ENCODE peak calls at places on chromosome 14, in four cellular contexts. T, A, G and I are unnamed samples.
A peak's percentile ranks its signal among the peaks of the same experiment; 100 is the strongest.

GRCh38 chr14:56273151-56273550 is 154.9 kb downstream of the PELI2 start:
- DNase-seq in A (no peak), G (no peak), T (no peak), I (no peak)

GRCh38 chr14:50520947-50521815 is 11.2 kb downstream of the MAP4K5 start:
- DNase-seq in G (no peak), T (no peak), A (no peak), I (no peak)

GRCh38 chr14:52399886-52400599 is 85.9 kb downstream of the PTGER2 start:
- DNase-seq in G (no peak), A (no peak), T (no peak), I (peak; percentile 11)

GRCh38 chr14:78737116-78737515 is 566.9 kb downstream of the NRXN3 start:
- DNase-seq in T (no peak), G (no peak), A (no peak), I (no peak)

GRCh38 chr14:62431496-62431895 is 613.8 kb downstream of the KCNH5 start:
- DNase-seq in T (no peak), A (no peak), G (peak; percentile 1), I (no peak)

GRCh38 chr14:40630471-40630870 is 976.2 kb upstream of the LRFN5 start:
- DNase-seq in G (no peak), T (no peak), A (no peak), I (no peak)

GRCh38 chr14:79514700-79515099 is 696.6 kb downstream of the DIO2 start:
- DNase-seq in G (no peak), A (no peak), T (no peak), I (no peak)

GRCh38 chr14:37197421-37198272 is at the start of gene MIPOL1:
- DNase-seq in G (peak; percentile 25), A (peak; percentile 25), T (peak; percentile 79), I (peak; percentile 97)

GRCh38 chr14:76918751-76919421 is 92.7 kb downstream of the LRRC74A start:
- DNase-seq in G (peak; percentile 74), A (no peak), T (peak; percentile 24), I (peak; percentile 72)

GRCh38 chr14:54881761-54882401 is 20.7 kb downstream of the GCH1 start:
- DNase-seq in T (no peak), G (no peak), A (no peak), I (no peak)

GRCh38 chr14:104554608-104555401 is 24.8 kb upstream of the C14orf180 start:
- DNase-seq in T (no peak), A (no peak), G (peak; percentile 68), I (no peak)

GRCh38 chr14:85731198-85731597 is 201.3 kb downstream of the FLRT2 start:
- DNase-seq in A (no peak), T (no peak), G (no peak), I (no peak)

GRCh38 chr14:35197015-35197414 is 74.7 kb downstream of the PRORP start:
- DNase-seq in A (no peak), G (no peak), T (no peak), I (no peak)

GRCh38 chr14:52304248-52304904 is 9.7 kb upstream of the PTGER2 start:
- DNase-seq in T (no peak), A (no peak), G (no peak), I (no peak)

GRCh38 chr14:52327374-52328226 is 13.5 kb downstream of the PTGER2 start:
- DNase-seq in G (no peak), T (no peak), A (no peak), I (no peak)

GRCh38 chr14:77305696-77306095 is 15.0 kb downstream of the POMT2 start:
- DNase-seq in G (no peak), A (no peak), T (no peak), I (no peak)

GRCh38 chr14:83611906-83612305 is 1918.0 kb upstream of the FLRT2 start:
- DNase-seq in A (no peak), G (no peak), T (no peak), I (no peak)

GRCh38 chr14:65281991-65282908 is 130.3 kb upstream of the FUT8 start:
- DNase-seq in G (no peak), T (no peak), A (peak; percentile 80), I (no peak)

GRCh38 chr14:27605298-27605697 is 1007.5 kb upstream of the NOVA1 start:
- DNase-seq in A (no peak), G (no peak), T (no peak), I (peak; percentile 36)

GRCh38 chr14:31414190-31414833 is 6.0 kb downstream of the HEATR5A start:
- DNase-seq in T (peak; percentile 49), G (no peak), A (no peak), I (no peak)

GRCh38 chr14:93033039-93033982 is 82.4 kb downstream of the ITPK1 start:
- DNase-seq in T (no peak), A (no peak), G (no peak), I (no peak)

GRCh38 chr14:70359076-70359424 is 433 bp downstream of the COX16 start:
- DNase-seq in G (no peak), A (no peak), T (no peak), I (no peak)

GRCh38 chr14:104707629-104708595 is 16.1 kb upstream of the ADSS1 start:
- DNase-seq in T (no peak), A (no peak), G (no peak), I (no peak)

GRCh38 chr14:24913746-24914145 is 136.2 kb downstream of the STXBP6 start:
- DNase-seq in T (no peak), G (no peak), A (no peak), I (no peak)

GRCh38 chr14:58947816-58948440 is 240.5 kb upstream of the DAAM1 start:
- DNase-seq in A (no peak), T (no peak), G (no peak), I (no peak)

GRCh38 chr14:49549881-49550280 is 36.3 kb downstream of the RPS29 start:
- DNase-seq in A (peak; percentile 13), T (no peak), G (no peak), I (no peak)

GRCh38 chr14:70257526-70257925 is 68.8 kb upstream of the SLC8A3 start:
- DNase-seq in T (no peak), G (no peak), A (peak; percentile 34), I (no peak)

GRCh38 chr14:50122291-50122690 is 5.9 kb upstream of the VCPKMT start:
- DNase-seq in T (no peak), G (no peak), A (no peak), I (no peak)

GRCh38 chr14:79383031-79383430 is 828.3 kb downstream of the DIO2 start:
- DNase-seq in T (no peak), G (no peak), A (no peak), I (no peak)

GRCh38 chr14:35682802-35683201 is 126.3 kb downstream of the RALGAPA1 start:
- DNase-seq in A (no peak), T (no peak), G (no peak), I (no peak)

GRCh38 chr14:92502541-92503286 is 10.9 kb upstream of the RIN3 start:
- DNase-seq in T (no peak), A (no peak), G (no peak), I (no peak)

GRCh38 chr14:95314609-95315008 is 5.1 kb downstream of the CLMN start:
- DNase-seq in A (no peak), G (peak; percentile 27), T (no peak), I (peak; percentile 42)

GRCh38 chr14:77023001-77023996 is 5.2 kb downstream of the IRF2BPL start:
- DNase-seq in T (peak; percentile 97), G (peak; percentile 70), A (no peak), I (peak; percentile 78)

GRCh38 chr14:100612879-100613455 is 25.8 kb upstream of the BEGAIN start:
- DNase-seq in T (no peak), A (no peak), G (peak; percentile 83), I (no peak)

GRCh38 chr14:65070710-65071033 is 31.6 kb downstream of the MAX start:
- DNase-seq in G (peak; percentile 64), T (no peak), A (no peak), I (no peak)

GRCh38 chr14:55301722-55302121 is 30.5 kb downstream of the FBXO34 start:
- DNase-seq in T (peak; percentile 28), G (peak; percentile 31), A (no peak), I (no peak)

GRCh38 chr14:67269338-67270060 is 28.3 kb downstream of the PALS1 start:
- DNase-seq in G (peak; percentile 4), T (no peak), A (no peak), I (no peak)

GRCh38 chr14:93090826-93091583 is 24.7 kb downstream of the ITPK1 start:
- DNase-seq in T (no peak), A (no peak), G (peak; percentile 92), I (peak; percentile 31)

DNA sequence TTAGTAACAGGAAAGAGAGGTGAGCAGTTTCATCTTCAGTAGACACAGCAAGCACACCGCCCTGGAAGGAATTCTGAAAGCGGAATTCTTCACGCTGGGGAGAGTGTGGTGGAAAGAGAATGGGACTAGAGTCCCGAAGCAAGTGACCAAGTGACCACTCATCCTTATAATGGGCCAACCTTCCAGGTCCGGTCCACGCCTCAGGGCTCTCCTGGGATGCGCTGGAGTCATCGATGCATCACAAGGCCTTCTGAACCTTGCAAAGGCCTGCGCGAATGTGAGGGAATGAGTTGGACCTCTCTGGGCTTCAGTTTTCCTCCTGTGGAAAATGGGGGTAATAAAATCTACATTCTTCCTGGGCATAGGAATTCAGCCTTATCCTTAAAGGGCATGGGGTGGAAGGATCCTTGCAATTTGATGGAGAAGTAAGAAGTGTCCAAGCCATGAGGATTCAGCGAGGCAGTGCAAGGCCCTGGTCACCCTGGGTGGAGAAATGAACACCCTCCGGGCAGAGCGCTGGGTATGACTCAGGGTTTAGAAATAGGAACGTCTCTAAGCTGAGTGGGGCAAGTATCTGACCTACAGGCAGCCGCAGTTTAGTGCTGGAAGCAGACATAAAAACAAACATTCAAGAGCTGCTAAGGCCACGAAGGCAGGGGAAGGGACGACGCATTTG is 97.7 kb downstream of the SETD3 start:
- DNase-seq in G (no peak), A (no peak), T (no peak), I (peak; percentile 23)
- TF ChIP-seq JUND in G (no peak), A (no peak), T (no peak), I (no peak)

GRCh38 chr14:42004321-42004720 is 397.6 kb downstream of the LRFN5 start:
- DNase-seq in A (no peak), T (no peak), G (no peak), I (no peak)
- TF ChIP-seq JUND in A (no peak), T (no peak), G (no peak), I (no peak)

GRCh38 chr14:102891556-102891955 is 30.9 kb upstream of the AMN start:
- DNase-seq in T (no peak), G (no peak), A (no peak), I (no peak)
- TF ChIP-seq JUND in T (no peak), G (no peak), A (no peak), I (no peak)

GRCh38 chr14:106850913-106851825 is 1324.8 kb downstream of the TMEM121 start:
- DNase-seq in T (no peak), G (no peak), A (no peak), I (no peak)
- TF ChIP-seq JUND in T (no peak), G (no peak), A (no peak), I (no peak)

GRCh38 chr14:90534838-90535555 is 138.2 kb downstream of the CALM1 start:
- DNase-seq in T (no peak), G (no peak), A (no peak), I (no peak)

GRCh38 chr14:90534091-90534837 is 137.4 kb downstream of the CALM1 start:
- DNase-seq in A (no peak), G (no peak), T (no peak), I (no peak)

GRCh38 chr14:90536511-90537191 is 139.8 kb downstream of the CALM1 start:
- DNase-seq in G (no peak), T (no peak), A (no peak), I (no peak)

GRCh38 chr14:90536092-90536491 is 139.3 kb downstream of the CALM1 start:
- DNase-seq in T (no peak), A (no peak), G (no peak), I (no peak)

GRCh38 chr14:90535556-90535930 is 138.7 kb downstream of the CALM1 start:
- DNase-seq in T (no peak), G (no peak), A (no peak), I (no peak)
- TF ChIP-seq JUND in T (no peak), G (no peak), A (no peak), I (no peak)